ENCODE peak calls at places on chromosomes 5 and 9, in eight cellular contexts. One of them, this sample, is unnamed.

GRCh38 chr9:85243921-85244320 is 497.8 kb downstream of the AGTPBP1 start:
- DNase-seq in ovary: no peak
- DNase-seq in GM20000: no peak
- DNase-seq in CD4-positive, alpha-beta T cell: no peak
- DNase-seq in HCT116: no peak
- DNase-seq in upper lobe of right lung: no peak
- DNase-seq in neural crest cell: no peak
- DNase-seq in tibial nerve: no peak
- DNase-seq in this sample: no peak

GRCh38 chr5:89003563-89004036 is 120.6 kb upstream of the MEF2C start:
- DNase-seq in ovary: no peak
- DNase-seq in GM20000: no peak
- DNase-seq in CD4-positive, alpha-beta T cell: no peak
- DNase-seq in HCT116: no peak
- DNase-seq in upper lobe of right lung: no peak
- DNase-seq in neural crest cell: no peak
- DNase-seq in tibial nerve: no peak
- DNase-seq in this sample: no peak

GRCh38 chr5:33761139-33761538 is 130.7 kb downstream of the ADAMTS12 start:
- DNase-seq in ovary: no peak
- DNase-seq in GM20000: no peak
- DNase-seq in CD4-positive, alpha-beta T cell: no peak
- DNase-seq in HCT116: no peak
- DNase-seq in upper lobe of right lung: no peak
- DNase-seq in neural crest cell: no peak
- DNase-seq in tibial nerve: no peak
- DNase-seq in this sample: no peak

GRCh38 chr5:136054133-136054996 is 25.6 kb downstream of the TGFBI start:
- DNase-seq in ovary: no peak
- DNase-seq in GM20000: no peak
- DNase-seq in CD4-positive, alpha-beta T cell: no peak
- DNase-seq in HCT116: no peak
- DNase-seq in upper lobe of right lung: no peak
- DNase-seq in neural crest cell: no peak
- DNase-seq in tibial nerve: peak
- DNase-seq in this sample: no peak

GRCh38 chr5:57216714-57217113 is 42.9 kb downstream of the GPBP1 start:
- DNase-seq in ovary: no peak
- DNase-seq in GM20000: no peak
- DNase-seq in CD4-positive, alpha-beta T cell: no peak
- DNase-seq in HCT116: no peak
- DNase-seq in upper lobe of right lung: no peak
- DNase-seq in neural crest cell: no peak
- DNase-seq in tibial nerve: no peak
- DNase-seq in this sample: no peak

GRCh38 chr5:171965740-171966139 is 40.7 kb downstream of the FBXW11 start:
- DNase-seq in ovary: no peak
- DNase-seq in GM20000: no peak
- DNase-seq in CD4-positive, alpha-beta T cell: no peak
- DNase-seq in HCT116: no peak
- DNase-seq in upper lobe of right lung: no peak
- DNase-seq in neural crest cell: no peak
- DNase-seq in tibial nerve: no peak
- DNase-seq in this sample: no peak

GRCh38 chr5:173458819-173459218 is 130.6 kb upstream of the STC2 start:
- DNase-seq in ovary: no peak
- DNase-seq in GM20000: no peak
- DNase-seq in CD4-positive, alpha-beta T cell: no peak
- DNase-seq in HCT116: no peak
- DNase-seq in upper lobe of right lung: no peak
- DNase-seq in neural crest cell: no peak
- DNase-seq in tibial nerve: no peak
- DNase-seq in this sample: no peak

GRCh38 chr9:132792547-132792946 is 85.5 kb downstream of the AK8 start:
- DNase-seq in ovary: no peak
- DNase-seq in GM20000: no peak
- DNase-seq in CD4-positive, alpha-beta T cell: no peak
- DNase-seq in HCT116: no peak
- DNase-seq in upper lobe of right lung: no peak
- DNase-seq in neural crest cell: no peak
- DNase-seq in tibial nerve: no peak
- DNase-seq in this sample: no peak

GRCh38 chr5:134714537-134714936 is 23.8 kb upstream of the CAMLG start:
- DNase-seq in ovary: no peak
- DNase-seq in GM20000: no peak
- DNase-seq in CD4-positive, alpha-beta T cell: no peak
- DNase-seq in HCT116: no peak
- DNase-seq in upper lobe of right lung: no peak
- DNase-seq in neural crest cell: no peak
- DNase-seq in tibial nerve: no peak
- DNase-seq in this sample: no peak

GRCh38 chr5:157855404-157855994 is 3.4 kb downstream of the CLINT1 start:
- DNase-seq in ovary: peak
- DNase-seq in GM20000: no peak
- DNase-seq in CD4-positive, alpha-beta T cell: no peak
- DNase-seq in HCT116: peak
- DNase-seq in upper lobe of right lung: no peak
- DNase-seq in neural crest cell: peak
- DNase-seq in tibial nerve: peak
- DNase-seq in this sample: no peak

GRCh38 chr5:71865665-71866320 is 146.7 kb downstream of the CARTPT start:
- DNase-seq in ovary: no peak
- DNase-seq in GM20000: no peak
- DNase-seq in CD4-positive, alpha-beta T cell: no peak
- DNase-seq in HCT116: no peak
- DNase-seq in upper lobe of right lung: no peak
- DNase-seq in neural crest cell: no peak
- DNase-seq in tibial nerve: no peak
- DNase-seq in this sample: no peak

GRCh38 chr5:109485030-109485429 is 75.3 kb upstream of the PJA2 start:
- DNase-seq in ovary: no peak
- DNase-seq in GM20000: no peak
- DNase-seq in CD4-positive, alpha-beta T cell: no peak
- DNase-seq in HCT116: no peak
- DNase-seq in upper lobe of right lung: peak
- DNase-seq in neural crest cell: no peak
- DNase-seq in tibial nerve: peak
- DNase-seq in this sample: no peak

GRCh38 chr5:39761199-39761580 is 336.4 kb upstream of the DAB2 start:
- DNase-seq in ovary: no peak
- DNase-seq in GM20000: no peak
- DNase-seq in CD4-positive, alpha-beta T cell: no peak
- DNase-seq in HCT116: no peak
- DNase-seq in upper lobe of right lung: no peak
- DNase-seq in neural crest cell: no peak
- DNase-seq in tibial nerve: no peak
- DNase-seq in this sample: no peak

GRCh38 chr5:144122641-144123040 is 47.8 kb downstream of the YIPF5 start:
- DNase-seq in ovary: no peak
- DNase-seq in GM20000: no peak
- DNase-seq in CD4-positive, alpha-beta T cell: no peak
- DNase-seq in HCT116: no peak
- DNase-seq in upper lobe of right lung: no peak
- DNase-seq in neural crest cell: no peak
- DNase-seq in tibial nerve: no peak
- DNase-seq in this sample: no peak
- TF ChIP-seq CTCF in ovary: no peak
- TF ChIP-seq CTCF in GM20000: no peak
- TF ChIP-seq CTCF in CD4-positive, alpha-beta T cell: no peak
- TF ChIP-seq CTCF in HCT116: no peak
- TF ChIP-seq CTCF in upper lobe of right lung: no peak
- TF ChIP-seq CTCF in neural crest cell: no peak
- TF ChIP-seq CTCF in tibial nerve: no peak
- TF ChIP-seq CTCF in this sample: no peak

GRCh38 chr5:30039379-30039778 is 1154.1 kb upstream of the CDH6 start:
- DNase-seq in ovary: no peak
- DNase-seq in GM20000: no peak
- DNase-seq in CD4-positive, alpha-beta T cell: no peak
- DNase-seq in HCT116: no peak
- DNase-seq in upper lobe of right lung: no peak
- DNase-seq in neural crest cell: no peak
- DNase-seq in tibial nerve: no peak
- DNase-seq in this sample: no peak
- TF ChIP-seq CTCF in ovary: no peak
- TF ChIP-seq CTCF in GM20000: no peak
- TF ChIP-seq CTCF in CD4-positive, alpha-beta T cell: no peak
- TF ChIP-seq CTCF in HCT116: no peak
- TF ChIP-seq CTCF in upper lobe of right lung: no peak
- TF ChIP-seq CTCF in neural crest cell: no peak
- TF ChIP-seq CTCF in tibial nerve: no peak
- TF ChIP-seq CTCF in this sample: no peak

DNA sequence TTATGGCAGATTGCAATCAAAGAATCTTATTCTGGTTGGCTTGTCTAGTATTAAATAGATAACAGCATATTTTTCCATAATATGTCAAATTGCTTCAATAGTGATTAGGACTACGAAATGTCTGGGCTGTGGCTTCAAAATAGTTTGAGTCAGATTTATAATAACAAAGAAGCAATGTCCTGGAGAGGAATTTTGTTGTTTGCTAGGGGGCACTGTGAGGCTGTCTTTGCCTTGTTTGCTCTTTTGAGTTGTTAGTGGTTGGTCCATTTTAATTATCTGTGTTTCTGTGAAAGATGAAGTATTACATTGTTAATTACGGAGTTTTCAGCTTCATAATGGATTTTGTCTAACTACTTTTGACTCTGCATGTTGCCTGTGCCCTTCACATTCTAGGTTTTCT is 713.6 kb downstream of the TLE4 start:
- DNase-seq in ovary: no peak
- DNase-seq in GM20000: no peak
- DNase-seq in CD4-positive, alpha-beta T cell: no peak
- DNase-seq in HCT116: no peak
- DNase-seq in upper lobe of right lung: no peak
- DNase-seq in neural crest cell: no peak
- DNase-seq in tibial nerve: peak
- DNase-seq in this sample: no peak
- TF ChIP-seq CTCF in ovary: no peak
- TF ChIP-seq CTCF in GM20000: no peak
- TF ChIP-seq CTCF in CD4-positive, alpha-beta T cell: no peak
- TF ChIP-seq CTCF in HCT116: no peak
- TF ChIP-seq CTCF in upper lobe of right lung: peak
- TF ChIP-seq CTCF in neural crest cell: peak
- TF ChIP-seq CTCF in tibial nerve: no peak
- TF ChIP-seq CTCF in this sample: peak

DNA sequence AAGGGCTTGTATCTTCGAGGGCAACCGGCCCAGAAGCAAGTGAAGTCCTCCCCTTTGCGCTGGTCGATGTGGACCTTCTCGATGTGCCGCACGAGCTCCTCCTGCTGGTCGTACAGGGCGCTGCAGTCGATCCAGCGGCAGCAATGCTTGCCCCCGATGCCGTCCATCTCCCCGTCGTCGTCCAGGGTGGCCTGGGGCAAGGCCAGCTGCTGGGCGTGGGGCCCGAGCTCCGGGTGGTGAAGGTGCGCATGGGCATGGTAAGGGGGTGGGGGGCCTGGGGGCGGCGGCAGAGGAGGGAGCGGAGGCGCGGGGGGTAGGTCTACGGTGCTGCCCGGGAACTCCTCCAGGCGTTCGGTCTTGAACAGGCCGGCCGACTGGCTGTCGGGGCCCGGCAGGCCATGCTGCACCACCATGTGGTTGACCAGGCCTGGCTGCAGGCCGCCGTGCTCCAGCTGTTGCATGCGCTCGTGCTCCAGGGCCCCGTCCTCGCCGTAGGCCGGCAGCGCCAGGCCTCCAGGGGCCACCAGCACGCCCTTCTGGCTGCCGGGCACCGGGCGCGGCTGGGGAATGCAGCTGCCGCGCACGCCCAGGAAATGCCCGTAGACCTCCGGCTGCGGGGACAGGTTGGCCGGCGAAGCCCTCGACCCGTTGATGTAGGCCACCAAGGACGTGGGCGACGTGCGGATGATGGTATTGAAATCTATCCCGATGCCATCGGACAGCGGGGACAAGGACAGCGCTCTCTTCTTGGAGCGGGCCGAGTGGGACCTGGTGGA is 181.8 kb downstream of the GLIS3 start:
- DNase-seq in ovary: peak
- DNase-seq in GM20000: peak
- DNase-seq in CD4-positive, alpha-beta T cell: peak
- DNase-seq in HCT116: no peak
- DNase-seq in upper lobe of right lung: peak
- DNase-seq in neural crest cell: peak
- DNase-seq in tibial nerve: no peak
- DNase-seq in this sample: no peak
- TF ChIP-seq CTCF in ovary: no peak
- TF ChIP-seq CTCF in GM20000: peak
- TF ChIP-seq CTCF in CD4-positive, alpha-beta T cell: peak
- TF ChIP-seq CTCF in HCT116: peak
- TF ChIP-seq CTCF in upper lobe of right lung: peak
- TF ChIP-seq CTCF in neural crest cell: peak
- TF ChIP-seq CTCF in tibial nerve: peak
- TF ChIP-seq CTCF in this sample: peak

GRCh38 chr5:93909356-93909755 is 168.0 kb upstream of the POU5F2 start:
- DNase-seq in ovary: no peak
- DNase-seq in GM20000: no peak
- DNase-seq in CD4-positive, alpha-beta T cell: no peak
- DNase-seq in HCT116: no peak
- DNase-seq in upper lobe of right lung: no peak
- DNase-seq in neural crest cell: no peak
- DNase-seq in tibial nerve: no peak
- DNase-seq in this sample: no peak
- TF ChIP-seq CTCF in ovary: no peak
- TF ChIP-seq CTCF in GM20000: no peak
- TF ChIP-seq CTCF in CD4-positive, alpha-beta T cell: no peak
- TF ChIP-seq CTCF in HCT116: peak
- TF ChIP-seq CTCF in upper lobe of right lung: peak
- TF ChIP-seq CTCF in neural crest cell: peak
- TF ChIP-seq CTCF in tibial nerve: no peak
- TF ChIP-seq CTCF in this sample: peak

GRCh38 chr5:102902647-102903046 is 147.5 kb downstream of the PAM start:
- DNase-seq in ovary: no peak
- DNase-seq in GM20000: no peak
- DNase-seq in CD4-positive, alpha-beta T cell: no peak
- DNase-seq in HCT116: no peak
- DNase-seq in upper lobe of right lung: no peak
- DNase-seq in neural crest cell: no peak
- DNase-seq in tibial nerve: no peak
- DNase-seq in this sample: no peak
- TF ChIP-seq CTCF in ovary: no peak
- TF ChIP-seq CTCF in GM20000: no peak
- TF ChIP-seq CTCF in CD4-positive, alpha-beta T cell: no peak
- TF ChIP-seq CTCF in HCT116: no peak
- TF ChIP-seq CTCF in upper lobe of right lung: no peak
- TF ChIP-seq CTCF in neural crest cell: no peak
- TF ChIP-seq CTCF in tibial nerve: no peak
- TF ChIP-seq CTCF in this sample: no peak